ENCODE peak calls at places on chromosomes 7 and 10, in eight cellular contexts. B, U, G, E, H, T, Q and D are unnamed samples.

GRCh38 chr10:106535304-106535964 is 629.1 kb downstream of the SORCS1 start:
- DNase-seq in B (no peak), U (no peak), G (no peak), E (no peak), H (no peak), T (no peak), Q (peak), D (no peak)

GRCh38 chr10:100969175-100970075 is at the start of gene SEMA4G:
- DNase-seq in B (peak), U (no peak), G (peak), E (peak), H (no peak), T (peak), Q (peak), D (peak)

GRCh38 chr10:114386446-114386845 is 17.9 kb downstream of the AFAP1L2 start:
- DNase-seq in B (no peak), U (no peak), G (no peak), E (no peak), H (no peak), T (no peak), Q (no peak), D (no peak)

GRCh38 chr10:58412502-58412961 is 27.3 kb downstream of the TFAM start:
- DNase-seq in B (no peak), U (no peak), G (no peak), E (no peak), H (no peak), T (no peak), Q (peak), D (no peak)

GRCh38 chr7:27840314-27840713 is 100.4 kb downstream of the TAX1BP1 start:
- DNase-seq in B (no peak), U (no peak), G (peak), E (no peak), H (no peak), T (no peak), Q (no peak), D (no peak)

GRCh38 chr7:94241402-94241925 is 153.2 kb upstream of the COL1A2 start:
- DNase-seq in B (no peak), U (no peak), G (no peak), E (no peak), H (no peak), T (no peak), Q (no peak), D (no peak)

GRCh38 chr10:62812672-62813439 is 3.3 kb downstream of the EGR2 start:
- DNase-seq in B (no peak), U (no peak), G (no peak), E (no peak), H (no peak), T (no peak), Q (no peak), D (no peak)

GRCh38 chr7:81299272-81299671 is 380.4 kb upstream of the SEMA3C start:
- DNase-seq in B (no peak), U (peak), G (no peak), E (no peak), H (no peak), T (no peak), Q (no peak), D (peak)

GRCh38 chr10:103153302-103153759 is 39.7 kb downstream of the NT5C2 start:
- DNase-seq in B (no peak), U (no peak), G (no peak), E (no peak), H (no peak), T (no peak), Q (peak), D (peak)

GRCh38 chr7:71770269-71770907 is 638.4 kb downstream of the GALNT17 start:
- DNase-seq in B (no peak), U (no peak), G (no peak), E (no peak), H (no peak), T (no peak), Q (no peak), D (no peak)

GRCh38 chr10:8189458-8189857 is 135.0 kb downstream of the GATA3 start:
- DNase-seq in B (no peak), U (no peak), G (no peak), E (no peak), H (no peak), T (no peak), Q (peak), D (no peak)

GRCh38 chr7:107856806-107857540 is 34.0 kb upstream of the DLD start:
- DNase-seq in B (no peak), U (no peak), G (no peak), E (no peak), H (no peak), T (no peak), Q (no peak), D (peak)

GRCh38 chr10:104349623-104350142 is 4.0 kb upstream of the CFAP58 start:
- DNase-seq in B (no peak), U (no peak), G (no peak), E (no peak), H (no peak), T (no peak), Q (no peak), D (no peak)

GRCh38 chr7:34155225-34155908 is 250.0 kb downstream of the BMPER start:
- DNase-seq in B (no peak), U (peak), G (no peak), E (no peak), H (no peak), T (no peak), Q (peak), D (peak)

GRCh38 chr7:120717166-120717565 is 140.8 kb downstream of the TSPAN12 start:
- DNase-seq in B (no peak), U (no peak), G (no peak), E (no peak), H (no peak), T (no peak), Q (no peak), D (no peak)

GRCh38 chr7:129680400-129680799 is 68.9 kb downstream of the NRF1 start:
- DNase-seq in B (no peak), U (no peak), G (no peak), E (no peak), H (no peak), T (no peak), Q (no peak), D (no peak)

GRCh38 chr10:124703778-124704427 is 40.3 kb downstream of the FAM53B start:
- DNase-seq in B (no peak), U (no peak), G (no peak), E (no peak), H (no peak), T (peak), Q (no peak), D (no peak)

GRCh38 chr7:36565792-36566356 is 158.4 kb downstream of the AOAH start:
- DNase-seq in B (no peak), U (no peak), G (no peak), E (no peak), H (no peak), T (no peak), Q (no peak), D (no peak)

GRCh38 chr10:13769926-13770325 is 183.2 kb downstream of the PRPF18 start:
- DNase-seq in B (no peak), U (no peak), G (no peak), E (no peak), H (no peak), T (no peak), Q (no peak), D (peak)

GRCh38 chr10:100100651-100101525 is 19.2 kb upstream of the CPN1 start:
- DNase-seq in B (no peak), U (no peak), G (no peak), E (no peak), H (no peak), T (no peak), Q (peak), D (peak)

GRCh38 chr7:132073920-132074589 is 502.2 kb downstream of the PLXNA4 start:
- DNase-seq in B (no peak), U (no peak), G (no peak), E (no peak), H (no peak), T (peak), Q (no peak), D (no peak)

GRCh38 chr10:131249957-131250347 is 61.6 kb downstream of the TCERG1L start:
- DNase-seq in B (no peak), U (no peak), G (no peak), E (no peak), H (no peak), T (no peak), Q (no peak), D (no peak)

GRCh38 chr7:133036290-133036689 is 45.6 kb downstream of the CHCHD3 start:
- DNase-seq in B (no peak), U (no peak), G (no peak), E (no peak), H (no peak), T (no peak), Q (no peak), D (no peak)

GRCh38 chr10:49281461-49281860 is 17.5 kb upstream of the C10orf71 start:
- DNase-seq in B (no peak), U (no peak), G (no peak), E (no peak), H (no peak), T (no peak), Q (peak), D (no peak)

GRCh38 chr7:77537595-77538185 is 595 bp downstream of the PTPN12 start:
- DNase-seq in B (peak), U (no peak), G (no peak), E (peak), H (peak), T (peak), Q (peak), D (no peak)

GRCh38 chr7:104271948-104272347 is 56.5 kb upstream of the LHFPL3 start:
- DNase-seq in B (no peak), U (no peak), G (no peak), E (no peak), H (no peak), T (no peak), Q (no peak), D (no peak)